ENCODE peak calls at places on chromosomes 5 and 9, in ten cellular contexts. X is heart left ventricle, F is psoas muscle, H is HepG2, P is HCT116, I is SJSA1, D is heart right ventricle, J is breast epithelium, B is aorta, U is tibial artery. K is an unnamed sample.

GRCh38 chr9:27382308-27382707 is 85.4 kb upstream of the EQTN start:
- DNase-seq in X (no peak), F (no peak), H (no peak), P (no peak), I (no peak), D (no peak), J (no peak), B (no peak), U (no peak), K (no peak)

GRCh38 chr5:161403996-161404395 is 142.5 kb downstream of the GABRB2 start:
- DNase-seq in X (no peak), F (no peak), H (no peak), P (no peak), I (no peak), D (no peak), J (no peak), B (no peak), U (no peak), K (no peak)

GRCh38 chr5:149036970-149037369 is 25.9 kb downstream of the SH3TC2 start:
- DNase-seq in X (no peak), F (no peak), H (no peak), P (no peak), I (no peak), D (no peak), J (no peak), B (no peak), U (no peak), K (no peak)

GRCh38 chr9:89755835-89756234 is 151.0 kb downstream of the GADD45G start:
- DNase-seq in X (peak; percentile 43), F (no peak), H (no peak), P (no peak), I (no peak), D (no peak), J (no peak), B (no peak), U (no peak), K (no peak)

GRCh38 chr9:129602598-129603415 is 18.1 kb downstream of the C9orf50 start:
- DNase-seq in X (no peak), F (no peak), H (no peak), P (no peak), I (no peak), D (no peak), J (no peak), B (no peak), U (no peak), K (no peak)

GRCh38 chr5:35903631-35904203 is 34.7 kb downstream of the CAPSL start:
- DNase-seq in X (no peak), F (no peak), H (no peak), P (no peak), I (no peak), D (no peak), J (no peak), B (no peak), U (no peak), K (no peak)

GRCh38 chr5:143052967-143053682 is 282.9 kb downstream of the ARHGAP26 start:
- DNase-seq in X (no peak), F (no peak), H (no peak), P (no peak), I (no peak), D (no peak), J (no peak), B (no peak), U (no peak), K (no peak)

GRCh38 chr9:14156046-14156445 is 157.9 kb downstream of the NFIB start:
- DNase-seq in X (no peak), F (no peak), H (no peak), P (no peak), I (no peak), D (no peak), J (no peak), B (no peak), U (no peak), K (no peak)

GRCh38 chr5:176849611-176850227 is 39.4 kb downstream of the UNC5A start:
- DNase-seq in X (no peak), F (no peak), H (no peak), P (no peak), I (no peak), D (no peak), J (no peak), B (no peak), U (no peak), K (no peak)

GRCh38 chr5:41869150-41869738 is 981 bp downstream of the OXCT1 start:
- DNase-seq in X (peak; percentile 73), F (peak; percentile 84), H (no peak), P (no peak), I (peak; percentile 49), D (peak; percentile 83), J (peak; percentile 61), B (peak; percentile 83), U (peak; percentile 73), K (peak; percentile 58)

GRCh38 chr5:59893436-59894227 is at the start of gene PDE4D:
- DNase-seq in X (peak; percentile 37), F (peak; percentile 59), H (no peak), P (no peak), I (peak; percentile 54), D (peak; percentile 39), J (peak; percentile 55), B (peak; percentile 73), U (peak; percentile 60), K (peak; percentile 57)

GRCh38 chr9:87497080-87497603 is 525 bp upstream of the DAPK1 start:
- DNase-seq in X (no peak), F (no peak), H (no peak), P (no peak), I (no peak), D (no peak), J (no peak), B (no peak), U (no peak), K (no peak)

GRCh38 chr5:138905541-138905940 is 30.4 kb upstream of the LRRTM2 start:
- DNase-seq in X (no peak), F (no peak), H (no peak), P (no peak), I (no peak), D (no peak), J (no peak), B (no peak), U (no peak), K (no peak)

GRCh38 chr5:16043349-16043748 is 136.2 kb downstream of the MARCHF11 start:
- DNase-seq in X (no peak), F (no peak), H (no peak), P (no peak), I (no peak), D (no peak), J (no peak), B (no peak), U (no peak), K (no peak)

GRCh38 chr5:135604046-135604445 is 25.3 kb upstream of the CXCL14 start:
- DNase-seq in X (no peak), F (no peak), H (no peak), P (no peak), I (no peak), D (no peak), J (no peak), B (no peak), U (no peak), K (no peak)

GRCh38 chr5:172413601-172414000 is 40.7 kb downstream of the SH3PXD2B start:
- DNase-seq in X (no peak), F (no peak), H (no peak), P (no peak), I (no peak), D (no peak), J (no peak), B (no peak), U (no peak), K (no peak)

GRCh38 chr5:172414618-172415599 is 39.4 kb downstream of the SH3PXD2B start:
- DNase-seq in X (no peak), F (peak; percentile 78), H (peak; percentile 94), P (no peak), I (no peak), D (no peak), J (no peak), B (peak; percentile 79), U (peak; percentile 82), K (no peak)

GRCh38 chr5:172411423-172412111 is 42.8 kb downstream of the SH3PXD2B start:
- DNase-seq in X (no peak), F (peak; percentile 70), H (no peak), P (no peak), I (no peak), D (no peak), J (no peak), B (no peak), U (no peak), K (no peak)

GRCh38 chr5:172410839-172411238 is 43.5 kb downstream of the SH3PXD2B start:
- DNase-seq in X (no peak), F (no peak), H (no peak), P (no peak), I (no peak), D (no peak), J (no peak), B (no peak), U (no peak), K (no peak)

DNA sequence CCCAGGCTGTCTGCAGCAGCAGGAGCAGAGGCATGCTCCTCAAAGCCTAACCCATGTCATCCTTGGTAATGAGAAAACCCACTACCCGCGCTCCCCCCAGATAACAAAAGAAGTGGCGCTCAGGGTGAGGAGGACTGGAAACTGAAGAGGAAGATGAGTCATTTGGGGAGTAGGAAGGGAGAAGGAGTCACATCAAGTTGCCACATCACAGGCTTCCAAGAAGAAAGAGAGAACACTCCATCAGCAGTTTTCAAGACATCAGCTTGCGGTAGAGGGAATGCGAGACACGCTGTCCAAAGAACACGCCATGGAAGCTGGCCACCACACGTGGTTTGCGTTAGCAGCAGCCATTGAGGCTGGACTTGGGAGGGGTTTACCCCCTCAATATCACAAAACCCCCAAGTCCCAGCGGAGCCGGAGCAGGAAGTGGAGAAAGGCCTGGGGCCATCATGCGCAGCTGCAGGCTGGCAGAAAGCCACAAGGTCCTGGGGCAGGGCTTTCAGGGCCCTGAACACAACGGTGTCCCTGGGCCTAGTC is 41.5 kb downstream of the SH3PXD2B start:
- DNase-seq in X (peak; percentile 87), F (peak; percentile 96), H (no peak), P (no peak), I (peak; percentile 92), D (peak; percentile 88), J (peak; percentile 60), B (peak; percentile 91), U (peak; percentile 95), K (peak; percentile 77)
- H3K27ac ChIP-seq in X (peak overlapping the region; percentile 59), F (peak overlapping the region; percentile 32), H (no peak overlapping the region), P (no peak overlapping the region), I (peak overlapping the region; percentile 54), D (peak overlapping the region; percentile 16), J (peak overlapping the region; percentile 81), B (no peak overlapping the region), U (peak overlapping the region; percentile 25), K (peak overlapping the region; percentile 7)

GRCh38 chr5:73946926-73947455 is 321.0 kb downstream of the ARHGEF28 start:
- DNase-seq in X (no peak), F (no peak), H (no peak), P (no peak), I (no peak), D (no peak), J (no peak), B (no peak), U (no peak), K (no peak)
- H3K4me1 ChIP-seq in X (peaks cover 4% of the 10 kb centered on the region), F (no peaks in the 10 kb centered on the region), H (peaks cover 36% of the 10 kb centered on the region), P (peaks cover 9% of the 10 kb centered on the region), I (peaks cover 29% of the 10 kb centered on the region), D (peaks cover 17% of the 10 kb centered on the region), J (no peaks in the 10 kb centered on the region), B (peaks cover 9% of the 10 kb centered on the region), U (no peaks in the 10 kb centered on the region), K (peaks cover 2% of the 10 kb centered on the region)

GRCh38 chr9:133349965-133350624 is 2.1 kb downstream of the RPL7A start:
- DNase-seq in X (no peak), F (no peak), H (no peak), P (no peak), I (no peak), D (no peak), J (no peak), B (no peak), U (no peak), K (no peak)
- H3K4me3 ChIP-seq in X (no peak overlapping the region), F (peak overlapping the region; percentile 97), H (peak overlapping the region; percentile 100), P (peak overlapping the region; percentile 100), I (no peak overlapping the region), D (no peak overlapping the region), J (peak overlapping the region; percentile 99), B (no peak overlapping the region), U (no peak overlapping the region), K (no peak overlapping the region)

GRCh38 chr5:152488869-152489268 is 83.8 kb upstream of the NMUR2 start:
- DNase-seq in X (no peak), F (no peak), H (no peak), P (no peak), I (no peak), D (no peak), J (no peak), B (no peak), U (no peak), K (no peak)
- H3K27ac ChIP-seq in X (no peak overlapping the region), F (no peak overlapping the region), H (no peak overlapping the region), P (no peak overlapping the region), I (no peak overlapping the region), D (no peak overlapping the region), J (no peak overlapping the region), B (no peak overlapping the region), U (no peak overlapping the region), K (no peak overlapping the region)